ENCODE peak calls at places on chromosome 16, in six cellular contexts. One of them, this sample, is unnamed.

GRCh38 chr16:26672206-26672605 is 394.5 kb upstream of the C16orf82 start:
- DNase-seq in dorsolateral prefrontal cortex: no peak
- DNase-seq in fibroblast of villous mesenchyme: no peak
- DNase-seq in Peyer's patch: no peak
- DNase-seq in mesothelial cell of epicardium: no peak
- DNase-seq in B cell: no peak
- DNase-seq in this sample: no peak

GRCh38 chr16:11957591-11958395 is 7.2 kb upstream of the TNFRSF17 start:
- DNase-seq in dorsolateral prefrontal cortex: no peak
- DNase-seq in fibroblast of villous mesenchyme: no peak
- DNase-seq in Peyer's patch: no peak
- DNase-seq in mesothelial cell of epicardium: no peak
- DNase-seq in B cell: no peak
- DNase-seq in this sample: no peak

GRCh38 chr16:20409398-20410152 is at the start of gene ACSM5:
- DNase-seq in dorsolateral prefrontal cortex: peak
- DNase-seq in fibroblast of villous mesenchyme: no peak
- DNase-seq in Peyer's patch: no peak
- DNase-seq in mesothelial cell of epicardium: no peak
- DNase-seq in B cell: no peak
- DNase-seq in this sample: no peak

GRCh38 chr16:87072101-87072500 is 245.1 kb downstream of the C16orf95 start:
- DNase-seq in dorsolateral prefrontal cortex: no peak
- DNase-seq in fibroblast of villous mesenchyme: no peak
- DNase-seq in Peyer's patch: no peak
- DNase-seq in mesothelial cell of epicardium: no peak
- DNase-seq in B cell: no peak
- DNase-seq in this sample: no peak

GRCh38 chr16:88763502-88764053 is 21.4 kb downstream of the PIEZO1 start:
- DNase-seq in dorsolateral prefrontal cortex: no peak
- DNase-seq in fibroblast of villous mesenchyme: no peak
- DNase-seq in Peyer's patch: no peak
- DNase-seq in mesothelial cell of epicardium: no peak
- DNase-seq in B cell: no peak
- DNase-seq in this sample: no peak

GRCh38 chr16:4692460-4693295 is 684 bp upstream of the NUDT16L1 start:
- DNase-seq in dorsolateral prefrontal cortex: no peak
- DNase-seq in fibroblast of villous mesenchyme: no peak
- DNase-seq in Peyer's patch: no peak
- DNase-seq in mesothelial cell of epicardium: no peak
- DNase-seq in B cell: peak
- DNase-seq in this sample: no peak

GRCh38 chr16:19502395-19503131 is 19.3 kb downstream of the GDE1 start:
- DNase-seq in dorsolateral prefrontal cortex: peak
- DNase-seq in fibroblast of villous mesenchyme: peak
- DNase-seq in Peyer's patch: no peak
- DNase-seq in mesothelial cell of epicardium: peak
- DNase-seq in B cell: peak
- DNase-seq in this sample: peak

GRCh38 chr16:87303431-87303930 is 13.7 kb downstream of the C16orf95 start:
- DNase-seq in dorsolateral prefrontal cortex: no peak
- DNase-seq in fibroblast of villous mesenchyme: no peak
- DNase-seq in Peyer's patch: no peak
- DNase-seq in mesothelial cell of epicardium: no peak
- DNase-seq in B cell: peak
- DNase-seq in this sample: no peak

GRCh38 chr16:15049581-15050180 is 6.2 kb downstream of the NTAN1 start:
- DNase-seq in dorsolateral prefrontal cortex: no peak
- DNase-seq in fibroblast of villous mesenchyme: no peak
- DNase-seq in Peyer's patch: no peak
- DNase-seq in mesothelial cell of epicardium: no peak
- DNase-seq in B cell: no peak
- DNase-seq in this sample: no peak

GRCh38 chr16:15043344-15043743 is 12.5 kb downstream of the NTAN1 start:
- DNase-seq in dorsolateral prefrontal cortex: no peak
- DNase-seq in fibroblast of villous mesenchyme: no peak
- DNase-seq in Peyer's patch: no peak
- DNase-seq in mesothelial cell of epicardium: no peak
- DNase-seq in B cell: no peak
- DNase-seq in this sample: no peak

GRCh38 chr16:15044286-15044685 is 11.6 kb downstream of the NTAN1 start:
- DNase-seq in dorsolateral prefrontal cortex: no peak
- DNase-seq in fibroblast of villous mesenchyme: no peak
- DNase-seq in Peyer's patch: no peak
- DNase-seq in mesothelial cell of epicardium: no peak
- DNase-seq in B cell: no peak
- DNase-seq in this sample: no peak

GRCh38 chr16:15051387-15051951 is 4.4 kb downstream of the NTAN1 start:
- DNase-seq in dorsolateral prefrontal cortex: no peak
- DNase-seq in fibroblast of villous mesenchyme: no peak
- DNase-seq in Peyer's patch: no peak
- DNase-seq in mesothelial cell of epicardium: no peak
- DNase-seq in B cell: no peak
- DNase-seq in this sample: no peak

DNA sequence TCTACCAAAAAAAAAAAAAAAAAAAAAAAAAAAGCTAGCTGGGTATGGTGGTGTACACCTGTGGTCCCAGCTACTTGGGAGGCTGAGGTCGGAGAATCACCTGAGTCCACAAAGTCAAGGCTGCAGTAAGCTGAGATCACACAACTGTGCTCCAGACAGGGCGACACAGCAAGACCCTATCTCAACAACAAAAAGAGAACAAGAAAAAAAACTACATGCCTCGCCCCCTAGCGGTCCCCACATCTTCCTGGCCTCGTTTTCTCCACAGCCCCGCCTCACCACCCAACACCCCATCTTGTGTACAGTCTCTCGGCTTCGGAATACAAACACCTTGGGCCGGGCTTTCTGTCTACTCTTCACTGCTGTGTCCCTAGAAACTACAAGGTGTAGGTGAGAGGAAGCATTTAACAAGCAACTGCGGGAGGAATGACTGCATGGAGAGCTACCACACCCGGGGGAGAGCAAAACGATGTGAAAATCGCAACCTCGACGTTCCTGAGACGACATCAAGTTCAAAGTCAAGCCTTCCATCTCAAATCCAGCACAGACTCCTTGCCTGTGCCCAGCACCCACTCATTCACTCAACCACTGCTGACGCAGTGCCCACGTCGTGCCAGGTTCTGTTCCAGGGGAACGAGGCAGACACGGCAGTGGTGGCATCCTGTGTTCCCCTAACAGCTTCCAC is 9.0 kb downstream of the NTAN1 start:
- DNase-seq in dorsolateral prefrontal cortex: no peak
- DNase-seq in fibroblast of villous mesenchyme: no peak
- DNase-seq in Peyer's patch: no peak
- DNase-seq in mesothelial cell of epicardium: no peak
- DNase-seq in B cell: no peak
- DNase-seq in this sample: no peak
- TF ChIP-seq CTCF in dorsolateral prefrontal cortex: no peak
- TF ChIP-seq CTCF in fibroblast of villous mesenchyme: no peak
- TF ChIP-seq CTCF in Peyer's patch: no peak
- TF ChIP-seq CTCF in mesothelial cell of epicardium: no peak
- TF ChIP-seq CTCF in B cell: no peak
- TF ChIP-seq CTCF in this sample: no peak

DNA sequence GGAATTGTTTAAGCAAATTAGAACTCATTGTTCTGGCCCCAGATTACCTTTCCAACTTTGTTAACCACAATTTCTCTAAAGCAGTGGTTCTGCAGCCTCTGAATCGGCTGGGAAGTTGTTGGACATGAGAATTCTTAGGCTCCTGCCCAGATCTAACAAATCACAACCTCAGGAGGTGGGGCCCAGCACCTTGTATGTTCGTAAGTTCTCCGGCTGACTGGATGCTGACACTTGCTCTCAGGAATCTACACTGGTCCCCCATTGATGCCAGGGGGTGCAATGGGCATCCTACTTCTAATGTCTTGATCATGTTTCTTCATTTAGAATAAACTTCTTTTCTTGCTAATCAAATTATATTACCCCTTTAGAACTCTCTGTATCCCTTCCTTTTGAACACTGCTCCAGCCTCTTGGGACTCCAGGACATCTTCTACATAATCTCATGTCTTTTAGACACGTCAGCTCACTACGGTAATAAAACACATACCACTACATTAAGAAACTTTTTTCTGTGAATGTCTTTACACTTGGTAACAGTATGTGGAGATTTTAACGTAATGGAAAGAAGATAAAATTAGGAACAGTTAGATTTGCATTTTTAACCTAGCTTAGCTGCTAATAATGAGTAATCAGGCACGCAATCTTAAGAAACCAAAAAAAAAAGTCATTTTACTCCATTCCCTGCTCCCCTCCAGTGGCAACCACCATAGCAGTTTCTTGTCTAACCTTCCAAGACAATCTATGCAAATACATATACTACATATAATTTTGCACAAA is 143.2 kb downstream of the ITFG1 start:
- DNase-seq in dorsolateral prefrontal cortex: no peak
- DNase-seq in fibroblast of villous mesenchyme: no peak
- DNase-seq in Peyer's patch: no peak
- DNase-seq in mesothelial cell of epicardium: no peak
- DNase-seq in B cell: no peak
- DNase-seq in this sample: no peak
- TF ChIP-seq CTCF in dorsolateral prefrontal cortex: no peak
- TF ChIP-seq CTCF in fibroblast of villous mesenchyme: no peak
- TF ChIP-seq CTCF in Peyer's patch: no peak
- TF ChIP-seq CTCF in mesothelial cell of epicardium: no peak
- TF ChIP-seq CTCF in B cell: no peak
- TF ChIP-seq CTCF in this sample: no peak

GRCh38 chr16:30767767-30768465 is 5.8 kb downstream of the RNF40 start:
- DNase-seq in dorsolateral prefrontal cortex: peak
- DNase-seq in fibroblast of villous mesenchyme: no peak
- DNase-seq in Peyer's patch: peak
- DNase-seq in mesothelial cell of epicardium: no peak
- DNase-seq in B cell: peak
- DNase-seq in this sample: no peak

GRCh38 chr16:30771726-30772125 is 9.6 kb downstream of the RNF40 start:
- DNase-seq in dorsolateral prefrontal cortex: no peak
- DNase-seq in fibroblast of villous mesenchyme: no peak
- DNase-seq in Peyer's patch: peak
- DNase-seq in mesothelial cell of epicardium: no peak
- DNase-seq in B cell: no peak
- DNase-seq in this sample: no peak

GRCh38 chr16:30768583-30769181 is 6.6 kb downstream of the RNF40 start:
- DNase-seq in dorsolateral prefrontal cortex: no peak
- DNase-seq in fibroblast of villous mesenchyme: no peak
- DNase-seq in Peyer's patch: no peak
- DNase-seq in mesothelial cell of epicardium: no peak
- DNase-seq in B cell: no peak
- DNase-seq in this sample: no peak

GRCh38 chr16:30766922-30767284 is 4.8 kb downstream of the RNF40 start:
- DNase-seq in dorsolateral prefrontal cortex: no peak
- DNase-seq in fibroblast of villous mesenchyme: no peak
- DNase-seq in Peyer's patch: no peak
- DNase-seq in mesothelial cell of epicardium: no peak
- DNase-seq in B cell: no peak
- DNase-seq in this sample: no peak

GRCh38 chr16:30769379-30770089 is 7.4 kb downstream of the RNF40 start:
- DNase-seq in dorsolateral prefrontal cortex: no peak
- DNase-seq in fibroblast of villous mesenchyme: no peak
- DNase-seq in Peyer's patch: no peak
- DNase-seq in mesothelial cell of epicardium: no peak
- DNase-seq in B cell: no peak
- DNase-seq in this sample: no peak
- TF ChIP-seq CTCF in dorsolateral prefrontal cortex: no peak
- TF ChIP-seq CTCF in fibroblast of villous mesenchyme: no peak
- TF ChIP-seq CTCF in Peyer's patch: no peak
- TF ChIP-seq CTCF in mesothelial cell of epicardium: no peak
- TF ChIP-seq CTCF in B cell: no peak
- TF ChIP-seq CTCF in this sample: no peak

GRCh38 chr16:85354623-85355514 is 242.6 kb upstream of the CIBAR2 start:
- DNase-seq in dorsolateral prefrontal cortex: no peak
- DNase-seq in fibroblast of villous mesenchyme: peak
- DNase-seq in Peyer's patch: no peak
- DNase-seq in mesothelial cell of epicardium: peak
- DNase-seq in B cell: no peak
- DNase-seq in this sample: no peak
- TF ChIP-seq CTCF in dorsolateral prefrontal cortex: no peak
- TF ChIP-seq CTCF in fibroblast of villous mesenchyme: no peak
- TF ChIP-seq CTCF in Peyer's patch: no peak
- TF ChIP-seq CTCF in mesothelial cell of epicardium: no peak
- TF ChIP-seq CTCF in B cell: no peak
- TF ChIP-seq CTCF in this sample: no peak